ENCODE peak calls at places on chromosome 7, in nine cellular contexts. H, Q, O, A, K, L, T, R and Z are unnamed samples.

GRCh38 chr7:73894851-73895441 is 34.0 kb downstream of the TMEM270 start:
- DNase-seq in R (peak), H (no peak), K (no peak), Q (no peak), A (no peak), L (peak), O (no peak), T (no peak), Z (no peak)

GRCh38 chr7:39099146-39099545 is 121.4 kb downstream of the POU6F2 start:
- DNase-seq in H (no peak), L (no peak), K (no peak), A (no peak), T (no peak), Q (no peak), O (no peak), R (no peak), Z (no peak)

GRCh38 chr7:141864765-141865447 is 23.6 kb upstream of the PRSS37 start:
- DNase-seq in R (no peak), Q (no peak), L (no peak), A (no peak), T (no peak), O (no peak), K (no peak), H (no peak), Z (peak)

GRCh38 chr7:100374601-100375000 is 1.3 kb downstream of the PILRA start:
- DNase-seq in T (no peak), R (no peak), H (no peak), Q (no peak), K (no peak), L (no peak), A (no peak), O (no peak), Z (no peak)

GRCh38 chr7:135232720-135233119 is 918 bp upstream of the STRA8 start:
- DNase-seq in T (no peak), O (peak), H (no peak), K (no peak), R (no peak), A (no peak), Q (no peak), L (no peak), Z (no peak)

GRCh38 chr7:126203185-126203584 is 1049.6 kb downstream of the GRM8 start:
- DNase-seq in R (no peak), L (no peak), Q (no peak), O (no peak), K (no peak), H (no peak), T (no peak), A (no peak), Z (no peak)

GRCh38 chr7:157211710-157212109 is 73.0 kb downstream of the UBE3C start:
- DNase-seq in K (no peak), R (no peak), H (no peak), Q (no peak), T (no peak), A (no peak), O (no peak), L (no peak), Z (no peak)

GRCh38 chr7:150787321-150788281 is 12.6 kb downstream of the TMEM176B start:
- DNase-seq in H (no peak), A (no peak), O (no peak), K (no peak), R (no peak), L (no peak), T (no peak), Q (no peak), Z (peak)

GRCh38 chr7:74051629-74052410 is 23.8 kb downstream of the ELN start:
- DNase-seq in Q (no peak), O (no peak), K (no peak), A (no peak), H (no peak), R (peak), T (no peak), L (peak), Z (no peak)

GRCh38 chr7:24390376-24391157 is 106.6 kb downstream of the NPY start:
- DNase-seq in Q (no peak), H (no peak), T (no peak), R (no peak), A (no peak), L (no peak), K (no peak), O (no peak), Z (no peak)

GRCh38 chr7:32929430-32930161 is 27.6 kb upstream of the FKBP9 start:
- DNase-seq in Q (no peak), R (no peak), H (no peak), K (no peak), A (no peak), L (no peak), T (no peak), O (no peak), Z (no peak)